ENCODE peak calls at places on chromosomes 13 and 19, in ten cellular contexts. Q is HCT116, K is T-helper 17 cell, U is SK-N-SH treated with all-trans-retinoic acid at 6 μM for 48 hours, Z is HepG2, N is Right ventricle myocardium superior, T is Panc1, G is WTC11, M is aorta, S is PC-3. Y is an unnamed sample.
A peak's percentile ranks its signal among the peaks of the same experiment; 100 is the strongest.

GRCh38 chr13:86986448-86986847 is 684.7 kb upstream of the SLITRK5 start:
- ATAC-seq in Q (no peak), K (no peak), U (no peak), Z (peak; percentile 99), N (no peak), T (no peak), G (no peak), M (no peak), S (no peak), Y (no peak)

GRCh38 chr19:16338470-16339360 is 14.1 kb downstream of the KLF2 start:
- ATAC-seq in Q (peak; percentile 82), K (peak; percentile 68), U (peak; percentile 81), Z (peak; percentile 55), N (peak; percentile 8), T (peak; percentile 79), G (no peak), M (peak; percentile 30), S (peak; percentile 85), Y (peak; percentile 9)

GRCh38 chr13:99191900-99192399 is 8.7 kb upstream of the UBAC2 start:
- ATAC-seq in Q (no peak), K (peak; percentile 32), U (peak; percentile 30), Z (peak; percentile 16), N (no peak), T (no peak), G (no peak), M (no peak), S (peak; percentile 79), Y (no peak)

GRCh38 chr13:111161601-111162600 is 46.8 kb downstream of the ARHGEF7 start:
- ATAC-seq in Q (no peak), K (no peak), U (no peak), Z (no peak), N (no peak), T (no peak), G (no peak), M (no peak), S (no peak), Y (no peak)

GRCh38 chr19:10070730-10071446 is 15.2 kb upstream of the SHFL start:
- ATAC-seq in Q (no peak), K (no peak), U (no peak), Z (peak; percentile 45), N (no peak), T (no peak), G (peak; percentile 94), M (peak; percentile 33), S (no peak), Y (no peak)

GRCh38 chr13:98960331-98961203 is 17.3 kb downstream of the DOCK9 start:
- ATAC-seq in Q (no peak), K (no peak), U (no peak), Z (no peak), N (peak; percentile 34), T (no peak), G (no peak), M (no peak), S (no peak), Y (peak; percentile 23)

GRCh38 chr13:46274094-46274698 is 62.5 kb downstream of the LRRC63 start:
- ATAC-seq in Q (no peak), K (no peak), U (no peak), Z (no peak), N (no peak), T (no peak), G (no peak), M (no peak), S (no peak), Y (no peak)

GRCh38 chr13:73138276-73138950 is 79.6 kb downstream of the KLF5 start:
- ATAC-seq in Q (no peak), K (no peak), U (no peak), Z (peak; percentile 79), N (no peak), T (no peak), G (peak; percentile 73), M (no peak), S (peak; percentile 90), Y (no peak)

GRCh38 chr13:50844181-50844875 is 836 bp upstream of the DLEU7 start:
- ATAC-seq in Q (no peak), K (no peak), U (no peak), Z (no peak), N (no peak), T (no peak), G (peak; percentile 38), M (no peak), S (no peak), Y (no peak)

GRCh38 chr19:41705393-41706174 is 2.8 kb upstream of the CEACAM5 start:
- ATAC-seq in Q (no peak), K (no peak), U (peak; percentile 38), Z (peak; percentile 32), N (no peak), T (no peak), G (peak; percentile 40), M (no peak), S (peak; percentile 32), Y (no peak)

GRCh38 chr19:57719424-57719823 is 8.0 kb downstream of the ZNF671 start:
- ATAC-seq in Q (no peak), K (no peak), U (no peak), Z (no peak), N (no peak), T (no peak), G (peak; percentile 58), M (no peak), S (no peak), Y (no peak)

GRCh38 chr13:110226051-110226562 is 80.8 kb downstream of the COL4A1 start:
- ATAC-seq in Q (no peak), K (no peak), U (no peak), Z (no peak), N (no peak), T (no peak), G (no peak), M (no peak), S (no peak), Y (no peak)

GRCh38 chr13:44243198-44243852 is 130.3 kb upstream of the SERP2 start:
- ATAC-seq in Q (peak; percentile 87), K (peak; percentile 27), U (peak; percentile 98), Z (peak; percentile 98), N (peak; percentile 23), T (no peak), G (peak; percentile 99), M (peak; percentile 36), S (peak; percentile 81), Y (peak; percentile 40)

GRCh38 chr19:47280183-47280797 is 5.6 kb downstream of the INAFM1 start:
- ATAC-seq in Q (peak; percentile 92), K (peak; percentile 73), U (peak; percentile 35), Z (peak; percentile 64), N (no peak), T (peak; percentile 57), G (peak; percentile 80), M (no peak), S (no peak), Y (no peak)

GRCh38 chr13:40539954-40540706 is 126.3 kb downstream of the FOXO1 start:
- ATAC-seq in Q (peak; percentile 93), K (no peak), U (peak; percentile 96), Z (peak; percentile 83), N (peak; percentile 42), T (peak; percentile 92), G (peak; percentile 88), M (no peak), S (peak; percentile 98), Y (peak; percentile 70)

GRCh38 chr13:41645313-41645712 is 188.0 kb downstream of the RGCC start:
- ATAC-seq in Q (no peak), K (no peak), U (peak; percentile 89), Z (peak; percentile 22), N (peak; percentile 38), T (no peak), G (no peak), M (peak; percentile 81), S (peak; percentile 44), Y (peak; percentile 91)

GRCh38 chr19:17334414-17335409 is at the start of gene ANO8:
- ATAC-seq in Q (peak; percentile 55), K (peak; percentile 68), U (peak; percentile 71), Z (peak; percentile 61), N (peak; percentile 85), T (peak; percentile 76), G (peak; percentile 35), M (peak; percentile 87), S (peak; percentile 58), Y (peak; percentile 84)

GRCh38 chr13:43009506-43009905 is 13.9 kb upstream of the DNAJC15 start:
- ATAC-seq in Q (no peak), K (no peak), U (no peak), Z (no peak), N (no peak), T (no peak), G (no peak), M (no peak), S (no peak), Y (no peak)

GRCh38 chr19:51107406-51108065 is 673 bp downstream of the CTU1 start:
- ATAC-seq in Q (peak; percentile 33), K (no peak), U (peak; percentile 38), Z (peak; percentile 62), N (peak; percentile 4), T (peak; percentile 7), G (peak; percentile 6), M (no peak), S (peak; percentile 9), Y (no peak)

GRCh38 chr13:98315902-98316301 is 138.8 kb upstream of the RNF113B start:
- ATAC-seq in Q (no peak), K (no peak), U (no peak), Z (no peak), N (peak; percentile 76), T (no peak), G (peak; percentile 27), M (no peak), S (no peak), Y (no peak)

GRCh38 chr13:77374786-77375185 is 47.9 kb upstream of the MYCBP2 start:
- ATAC-seq in Q (no peak), K (no peak), U (no peak), Z (no peak), N (no peak), T (no peak), G (peak; percentile 71), M (no peak), S (no peak), Y (no peak)

GRCh38 chr19:13633109-13633508 is 126.8 kb upstream of the CACNA1A start:
- ATAC-seq in Q (peak; percentile 22), K (no peak), U (peak; percentile 63), Z (peak; percentile 97), N (no peak), T (peak; percentile 65), G (peak; percentile 74), M (no peak), S (peak; percentile 35), Y (no peak)

GRCh38 chr13:34654682-34655081 is 287.4 kb upstream of the NBEA start:
- ATAC-seq in Q (no peak), K (no peak), U (no peak), Z (no peak), N (peak; percentile 95), T (no peak), G (no peak), M (no peak), S (no peak), Y (peak; percentile 55)

GRCh38 chr19:2537544-2537943 is 61.6 kb downstream of the GADD45B start:
- ATAC-seq in Q (no peak), K (no peak), U (no peak), Z (no peak), N (no peak), T (no peak), G (no peak), M (no peak), S (no peak), Y (no peak)

GRCh38 chr13:67493835-67494234 is 263.7 kb upstream of the PCDH9 start:
- ATAC-seq in Q (no peak), K (no peak), U (no peak), Z (no peak), N (no peak), T (no peak), G (no peak), M (no peak), S (no peak), Y (no peak)

GRCh38 chr19:13887529-13887928 is 10.6 kb downstream of the NANOS3 start:
- ATAC-seq in Q (no peak), K (peak; percentile 35), U (no peak), Z (no peak), N (no peak), T (no peak), G (no peak), M (no peak), S (no peak), Y (no peak)

GRCh38 chr13:80048030-80048429 is 292.9 kb downstream of the SPRY2 start:
- ATAC-seq in Q (no peak), K (no peak), U (peak; percentile 9), Z (no peak), N (no peak), T (peak; percentile 40), G (no peak), M (no peak), S (no peak), Y (no peak)

GRCh38 chr13:99355267-99356215 is 48.3 kb upstream of the GPR183 start:
- ATAC-seq in Q (no peak), K (peak; percentile 5), U (no peak), Z (peak; percentile 57), N (peak; percentile 11), T (no peak), G (no peak), M (no peak), S (no peak), Y (no peak)